ENCODE peak calls at places on chromosomes 7 and 10, in four cellular contexts. W is IMR-90, C is H9, Z is mesenchymal stem cell. Q is an unnamed sample.

GRCh38 chr7:36966039-36966438 is 241.7 kb upstream of the AOAH start:
- DNase-seq in W (no peak), C (no peak), Z (no peak), Q (no peak)

GRCh38 chr7:52842192-52842900 is 193.1 kb upstream of the POM121L12 start:
- DNase-seq in W (no peak), C (no peak), Z (no peak), Q (no peak)

GRCh38 chr7:154927624-154928125 is 75.2 kb downstream of the PAXIP1 start:
- DNase-seq in W (peak), C (peak), Z (peak), Q (peak)

GRCh38 chr10:86439544-86439943 is 72.9 kb upstream of the GRID1 start:
- DNase-seq in W (peak), C (no peak), Z (peak), Q (peak)

GRCh38 chr10:50625663-50626062 is 1.9 kb upstream of the SGMS1 start:
- DNase-seq in W (no peak), C (no peak), Z (no peak), Q (no peak)

GRCh38 chr7:107744345-107744750 is 406 bp downstream of the CBLL1 start:
- DNase-seq in W (no peak), C (no peak), Z (no peak), Q (no peak)

GRCh38 chr7:156445997-156446761 is 194.4 kb upstream of the RNF32 start:
- DNase-seq in W (no peak), C (no peak), Z (no peak), Q (no peak)

GRCh38 chr10:118290471-118290995 is 51.6 kb downstream of the FAM204A start:
- DNase-seq in W (no peak), C (no peak), Z (no peak), Q (no peak)

GRCh38 chr10:48496831-48497792 is 107.8 kb downstream of the ARHGAP22 start:
- DNase-seq in W (peak), C (no peak), Z (peak), Q (no peak)

GRCh38 chr7:141369422-141369821 is 181.8 kb upstream of the AGK start:
- DNase-seq in W (no peak), C (no peak), Z (no peak), Q (no peak)

GRCh38 chr10:79347226-79347893 is at the start of gene PPIF:
- DNase-seq in W (peak), C (peak), Z (peak), Q (peak)

GRCh38 chr10:33150146-33150545 is 184.3 kb downstream of the NRP1 start:
- DNase-seq in W (no peak), C (no peak), Z (no peak), Q (no peak)

GRCh38 chr10:35425596-35425995 is 89.3 kb downstream of the CCNY start:
- DNase-seq in W (peak), C (no peak), Z (peak), Q (no peak)

GRCh38 chr7:46290374-46291061 is 369.4 kb upstream of the IGFBP3 start:
- DNase-seq in W (no peak), C (no peak), Z (no peak), Q (no peak)

GRCh38 chr7:77327932-77328628 is 88.1 kb downstream of the GSAP start:
- DNase-seq in W (no peak), C (no peak), Z (no peak), Q (no peak)

GRCh38 chr7:18109762-18110161 is 82.1 kb upstream of the PRPS1L1 start:
- DNase-seq in W (peak), C (no peak), Z (no peak), Q (no peak)

GRCh38 chr10:92290076-92290836 is 622 bp downstream of the CPEB3 start:
- DNase-seq in W (peak), C (no peak), Z (peak), Q (peak)

GRCh38 chr10:33706191-33706590 is 371.7 kb upstream of the NRP1 start:
- DNase-seq in W (peak), C (no peak), Z (peak), Q (peak)

GRCh38 chr7:114047889-114048288 is 129.1 kb upstream of the PPP1R3A start:
- DNase-seq in W (peak), C (no peak), Z (peak), Q (peak)

GRCh38 chr7:101933685-101934084 is 116.3 kb downstream of the CUX1 start:
- DNase-seq in W (no peak), C (no peak), Z (no peak), Q (no peak)

GRCh38 chr10:34314457-34314856 is 500.6 kb downstream of the PARD3 start:
- DNase-seq in W (no peak), C (no peak), Z (no peak), Q (peak)

GRCh38 chr10:36779238-36779846 is 346.1 kb upstream of the ANKRD30A start:
- DNase-seq in W (peak), C (peak), Z (peak), Q (peak)

GRCh38 chr7:55509322-55509721 is 63.0 kb downstream of the VOPP1 start:
- DNase-seq in W (peak), C (no peak), Z (peak), Q (peak)

GRCh38 chr7:41257660-41258059 is 445.2 kb downstream of the INHBA start:
- DNase-seq in W (no peak), C (no peak), Z (no peak), Q (no peak)

GRCh38 chr7:1355568-1356340 is 103.5 kb downstream of the MICALL2 start:
- DNase-seq in W (no peak), C (no peak), Z (no peak), Q (no peak)

GRCh38 chr7:66837007-66837406 is 84.0 kb upstream of the TMEM248 start:
- DNase-seq in W (peak), C (peak), Z (peak), Q (no peak)

GRCh38 chr7:79282882-79283602 is 170.4 kb downstream of the MAGI2 start:
- DNase-seq in W (peak), C (no peak), Z (peak), Q (peak)

DNA sequence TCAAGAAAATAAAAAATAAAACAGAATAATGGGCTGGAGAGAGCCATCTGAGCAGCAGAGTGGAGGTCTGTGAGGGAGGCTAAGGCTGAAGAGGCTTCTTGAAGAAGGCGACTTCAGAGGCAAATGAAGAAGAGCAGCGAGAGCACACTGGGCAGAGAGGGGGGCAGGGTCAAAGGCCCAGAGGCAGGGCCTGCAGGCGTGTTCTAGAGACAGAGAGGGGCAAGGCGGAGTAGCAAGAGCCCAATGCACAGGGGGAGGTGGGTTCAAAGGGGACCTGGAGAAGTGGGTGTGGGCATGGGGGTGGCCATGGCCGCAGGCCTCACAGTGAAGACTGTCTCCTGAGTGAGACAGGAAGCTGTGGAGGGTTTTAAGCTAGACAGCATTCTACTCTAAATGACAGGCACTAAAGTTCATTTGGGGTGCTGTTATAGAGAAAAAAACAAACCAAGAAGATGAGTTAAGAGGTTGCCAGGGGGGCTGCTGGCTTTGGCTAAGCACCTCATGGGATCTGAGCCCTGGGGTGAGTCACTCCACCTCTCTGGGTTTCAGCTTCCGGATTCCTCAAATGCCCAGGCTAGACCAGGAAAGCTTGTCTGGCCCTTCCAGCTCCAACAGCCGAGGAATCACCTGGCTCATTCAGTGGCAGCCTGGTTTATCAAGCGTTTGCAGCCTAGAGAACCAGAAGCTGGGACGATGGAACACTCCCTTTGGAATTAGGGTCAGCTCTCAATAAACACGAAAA is 81.7 kb downstream of the DLG5 start:
- DNase-seq in W (peak), C (peak), Z (peak), Q (peak)
- H3K27ac ChIP-seq in W (peak), C (no peak), Z (peak), Q (peak)

GRCh38 chr7:100588438-100588837 is 2.3 kb downstream of the FBXO24 start:
- DNase-seq in W (peak), C (no peak), Z (peak), Q (peak)

GRCh38 chr7:100586266-100587025 is at the start of gene FBXO24:
- DNase-seq in W (peak), C (peak), Z (peak), Q (peak)

GRCh38 chr7:100590077-100590737 is 4.1 kb downstream of the FBXO24 start:
- DNase-seq in W (no peak), C (no peak), Z (no peak), Q (no peak)

GRCh38 chr7:100591596-100591995 is 5.5 kb downstream of the FBXO24 start:
- DNase-seq in W (no peak), C (no peak), Z (no peak), Q (no peak)

GRCh38 chr7:100589341-100589935 is 3.3 kb downstream of the FBXO24 start:
- DNase-seq in W (no peak), C (peak), Z (no peak), Q (no peak)
- H2BK5ac ChIP-seq in W (no peak), C (no peak), Z (no peak), Q (no peak)

GRCh38 chr7:158542651-158543400 is 44.8 kb downstream of the PTPRN2 start:
- DNase-seq in W (no peak), C (no peak), Z (no peak), Q (no peak)
- H3K18ac ChIP-seq in W (no peak), C (no peak), Z (no peak), Q (no peak)

GRCh38 chr7:90660819-90661218 is 64.7 kb downstream of the CDK14 start:
- DNase-seq in W (no peak), C (no peak), Z (no peak), Q (no peak)
- H3K27ac ChIP-seq in W (no peak), C (no peak), Z (no peak), Q (no peak)

GRCh38 chr10:1241322-1241890 is 185.2 kb downstream of the WDR37 start:
- DNase-seq in W (no peak), C (no peak), Z (no peak), Q (no peak)

GRCh38 chr10:1243486-1244182 is 187.4 kb downstream of the WDR37 start:
- DNase-seq in W (no peak), C (peak), Z (no peak), Q (no peak)

GRCh38 chr10:1242975-1243374 is 186.8 kb downstream of the WDR37 start:
- DNase-seq in W (no peak), C (no peak), Z (no peak), Q (no peak)

GRCh38 chr10:1241973-1242935 is 186.1 kb downstream of the WDR37 start:
- DNase-seq in W (no peak), C (no peak), Z (no peak), Q (no peak)

GRCh38 chr10:1240341-1240775 is 184.2 kb downstream of the WDR37 start:
- DNase-seq in W (no peak), C (peak), Z (no peak), Q (no peak)
- H2BK5ac ChIP-seq in W (no peak), C (no peak), Z (no peak), Q (no peak)

GRCh38 chr7:140284062-140284461 is 107.3 kb upstream of the KDM7A start:
- DNase-seq in W (no peak), C (no peak), Z (no peak), Q (peak)

GRCh38 chr7:140285938-140286337 is 109.2 kb upstream of the KDM7A start:
- DNase-seq in W (no peak), C (no peak), Z (no peak), Q (no peak)

GRCh38 chr7:140281255-140281654 is 104.5 kb upstream of the KDM7A start:
- DNase-seq in W (no peak), C (no peak), Z (no peak), Q (no peak)

GRCh38 chr7:140281960-140282359 is 105.2 kb upstream of the KDM7A start:
- DNase-seq in W (no peak), C (no peak), Z (no peak), Q (no peak)

DNA sequence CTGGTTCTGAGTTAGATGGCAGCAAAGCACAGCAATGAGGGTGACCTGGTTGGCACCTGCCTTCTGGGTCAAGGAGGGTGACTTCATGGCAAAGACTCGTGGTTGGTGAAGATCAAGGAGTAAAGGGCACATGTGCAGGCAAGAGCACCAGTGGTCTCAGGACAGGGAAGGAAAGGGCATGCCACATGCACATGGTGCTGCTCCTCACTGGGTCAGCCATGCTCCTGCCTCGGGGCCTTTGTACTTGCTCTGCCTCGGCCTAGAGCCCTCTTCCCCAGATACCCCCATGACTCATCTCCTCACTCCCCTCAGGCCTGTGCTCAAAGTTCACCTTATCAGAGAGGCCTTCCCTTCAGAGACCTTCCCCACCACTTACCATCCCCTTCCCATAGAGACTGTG is 106.7 kb upstream of the KDM7A start:
- DNase-seq in W (no peak), C (no peak), Z (no peak), Q (no peak)
- H3K18ac ChIP-seq in W (no peak), C (no peak), Z (no peak), Q (no peak)

DNA sequence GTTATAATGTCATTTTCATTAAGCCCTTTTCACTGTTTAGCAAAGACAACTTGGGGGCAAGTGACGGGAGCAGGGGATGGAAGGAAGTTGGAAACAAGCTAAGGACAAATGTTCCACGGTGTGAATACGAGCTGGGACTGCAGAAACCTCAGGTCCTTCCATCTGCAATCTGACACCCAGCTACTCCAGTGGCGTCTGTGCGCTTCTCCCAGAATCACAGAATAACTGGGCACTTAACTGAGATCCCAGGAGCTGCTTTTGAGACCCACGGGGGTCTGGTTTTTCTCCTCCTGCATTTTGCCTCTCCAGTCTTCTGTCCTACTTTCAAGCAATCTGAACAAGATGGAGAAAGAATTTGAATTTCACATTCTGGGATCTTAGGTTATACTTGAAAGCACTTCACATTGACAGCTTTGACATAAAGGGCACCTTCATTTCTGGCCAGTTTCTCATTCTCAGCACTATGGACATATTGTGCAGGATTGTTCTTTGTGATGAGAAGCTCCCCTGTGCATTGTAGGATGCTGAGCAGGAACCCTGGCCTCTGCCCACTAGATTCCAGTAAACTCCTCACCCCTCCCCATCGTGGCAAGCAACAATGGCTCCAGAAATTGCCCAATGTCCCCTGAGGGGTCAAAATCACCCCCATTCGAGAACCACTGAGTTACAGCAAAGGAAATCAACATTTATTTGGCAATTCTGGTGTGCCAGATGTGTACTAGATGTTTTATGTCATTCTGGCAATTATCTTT is 194.1 kb downstream of the CACNB2 start:
- DNase-seq in W (peak), C (no peak), Z (no peak), Q (no peak)
- H3K27ac ChIP-seq in W (no peak), C (no peak), Z (no peak), Q (no peak)

GRCh38 chr10:130711072-130711471 is 574.9 kb downstream of the GLRX3 start:
- DNase-seq in W (no peak), C (peak), Z (no peak), Q (no peak)

GRCh38 chr10:130713105-130713504 is 576.9 kb downstream of the GLRX3 start:
- DNase-seq in W (no peak), C (no peak), Z (no peak), Q (no peak)

GRCh38 chr10:130707389-130707979 is 571.3 kb downstream of the GLRX3 start:
- DNase-seq in W (no peak), C (peak), Z (no peak), Q (no peak)

GRCh38 chr10:130709415-130709814 is 573.2 kb downstream of the GLRX3 start:
- DNase-seq in W (no peak), C (no peak), Z (no peak), Q (no peak)

GRCh38 chr10:130708465-130708864 is 572.3 kb downstream of the GLRX3 start:
- DNase-seq in W (no peak), C (no peak), Z (no peak), Q (no peak)
- H2BK5ac ChIP-seq in W (no peak), C (no peak), Z (no peak), Q (no peak)

DNA sequence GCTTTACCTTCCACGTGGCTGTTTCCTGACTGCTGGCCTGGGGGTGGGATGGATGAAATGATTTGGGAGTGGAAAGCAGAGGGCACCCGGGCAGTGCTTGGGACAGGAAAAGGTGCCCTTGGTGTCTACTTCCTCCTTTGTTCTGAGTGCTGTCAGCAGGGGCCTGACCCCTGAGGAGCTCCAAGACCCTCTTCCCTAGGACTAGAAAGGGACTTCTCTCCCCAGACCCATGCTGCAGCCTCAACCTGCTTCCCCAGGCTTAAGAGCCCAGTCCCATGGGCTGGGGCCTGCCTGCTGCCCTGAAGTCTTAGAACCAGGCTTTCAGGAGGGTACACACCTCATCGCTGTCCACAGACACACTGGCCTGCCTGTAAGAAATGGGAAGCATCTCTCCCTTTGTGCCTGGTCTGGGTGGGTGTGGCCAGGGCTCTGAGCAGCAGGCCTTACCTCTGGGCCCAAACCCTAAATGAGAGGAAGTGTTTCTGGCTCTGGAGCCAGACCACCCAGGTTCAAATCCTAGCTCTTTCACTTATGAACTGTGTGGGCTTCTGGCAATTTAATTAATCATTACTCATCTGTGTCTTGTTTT is 12.9 kb downstream of the CDH23 start:
- DNase-seq in W (no peak), C (no peak), Z (no peak), Q (no peak)
- H3K18ac ChIP-seq in W (no peak), C (no peak), Z (no peak), Q (no peak)

GRCh38 chr10:3835770-3836169 is 50.8 kb upstream of the KLF6 start:
- DNase-seq in W (no peak), C (no peak), Z (peak), Q (no peak)
- H3K27ac ChIP-seq in W (peak), C (no peak), Z (no peak), Q (no peak)